ENCODE peak calls at places on chromosomes 1 and 21, in seven cellular contexts. H is IMR-90, P is H9, G is mesenchymal stem cell, A is neuronal stem cell, M is H1, I is trophoblast cell. Z is an unnamed sample.

GRCh38 chr1:171902527-171902926 is 61.2 kb downstream of the DNM3 start:
- DNase-seq in I (peak), H (no peak), M (no peak), G (no peak), A (no peak), P (no peak), Z (no peak)

GRCh38 chr1:22658385-22659163 is 5.5 kb downstream of the C1QB start:
- DNase-seq in I (no peak), P (no peak), M (no peak), A (no peak), G (no peak), H (no peak), Z (no peak)

GRCh38 chr21:34351786-34352241 is 12.0 kb upstream of the KCNE2 start:
- DNase-seq in G (peak), M (no peak), A (peak), H (peak), P (no peak), I (peak), Z (peak)

GRCh38 chr1:206508956-206509355 is 1.6 kb downstream of the RASSF5 start:
- DNase-seq in A (no peak), H (peak), P (no peak), I (no peak), M (no peak), G (peak), Z (no peak)

GRCh38 chr1:242813490-242814091 is 289.1 kb upstream of the PLD5 start:
- DNase-seq in G (no peak), P (no peak), I (no peak), A (no peak), H (no peak), M (no peak), Z (no peak)

GRCh38 chr1:56105397-56105796 is 474.0 kb downstream of the PLPP3 start:
- DNase-seq in G (no peak), A (no peak), H (no peak), M (no peak), I (no peak), P (no peak), Z (no peak)

GRCh38 chr1:226482975-226483660 is 65.4 kb upstream of the STUM start:
- DNase-seq in A (no peak), P (no peak), H (no peak), M (no peak), I (no peak), G (peak), Z (peak)

GRCh38 chr1:225468270-225469020 is 40.6 kb upstream of the LBR start:
- DNase-seq in G (no peak), I (no peak), H (no peak), A (no peak), M (no peak), P (peak), Z (no peak)

GRCh38 chr1:234901491-234902049 is 227.1 kb downstream of the TOMM20 start:
- DNase-seq in I (no peak), G (no peak), H (peak), A (no peak), M (no peak), P (no peak), Z (no peak)

GRCh38 chr21:41307219-41307618 is 9.4 kb upstream of the FAM3B start:
- DNase-seq in I (no peak), P (no peak), H (no peak), M (no peak), G (no peak), A (no peak), Z (no peak)

GRCh38 chr1:97145321-97145956 is 423.9 kb downstream of the PTBP2 start:
- DNase-seq in G (no peak), P (no peak), H (peak), M (no peak), I (no peak), A (peak), Z (no peak)

GRCh38 chr21:39648879-39649278 is 36.1 kb downstream of the B3GALT5 start:
- DNase-seq in A (no peak), M (no peak), G (no peak), H (no peak), P (no peak), I (no peak), Z (no peak)

GRCh38 chr1:69919129-69919921 is 286.1 kb downstream of the LRRC40 start:
- DNase-seq in A (no peak), P (peak), G (no peak), M (no peak), H (no peak), I (no peak), Z (no peak)
- H3K23ac ChIP-seq in A (no peak), P (no peak), G (no peak), M (no peak), H (no peak), I (no peak), Z (no peak)

GRCh38 chr1:82160036-82160435 is 359.3 kb downstream of the ADGRL2 start:
- DNase-seq in H (peak), M (no peak), A (no peak), P (no peak), I (no peak), G (peak), Z (no peak)

GRCh38 chr1:82162526-82163420 is 362.0 kb downstream of the ADGRL2 start:
- DNase-seq in G (peak), I (no peak), A (no peak), P (no peak), H (no peak), M (no peak), Z (no peak)

GRCh38 chr1:82165304-82165703 is 364.6 kb downstream of the ADGRL2 start:
- DNase-seq in I (no peak), H (no peak), P (no peak), A (no peak), M (no peak), G (no peak), Z (no peak)

GRCh38 chr1:82160903-82161302 is 360.2 kb downstream of the ADGRL2 start:
- DNase-seq in M (no peak), G (peak), I (no peak), P (no peak), H (no peak), A (no peak), Z (no peak)

GRCh38 chr1:82161651-82162238 is 361.0 kb downstream of the ADGRL2 start:
- DNase-seq in I (no peak), H (no peak), G (peak), M (no peak), A (no peak), P (no peak), Z (no peak)
- H3K4me2 ChIP-seq in I (no peak), H (no peak), G (peak), M (no peak), A (no peak), P (no peak), Z (no peak)

DNA sequence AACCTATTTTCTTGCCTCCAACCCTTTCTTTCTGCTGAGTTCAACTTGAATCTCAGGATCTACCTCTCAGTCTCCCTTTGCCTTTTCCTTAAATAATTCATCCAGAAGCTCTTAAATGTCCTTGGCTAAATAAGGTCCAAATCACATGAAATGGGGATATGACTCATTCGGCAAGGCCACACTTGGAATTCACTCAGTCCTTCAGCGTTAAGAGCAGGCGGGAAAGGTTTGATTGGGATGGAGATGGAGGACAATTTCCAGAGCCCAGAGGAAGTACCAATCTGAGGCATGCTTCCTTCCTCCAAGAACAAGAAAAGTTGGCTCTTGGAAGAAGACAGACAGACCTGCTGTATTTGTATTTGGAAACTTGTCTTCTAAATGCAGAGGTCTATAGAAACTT is 128.5 kb downstream of the PROX1 start:
- DNase-seq in H (no peak), M (no peak), A (no peak), P (no peak), G (no peak), I (no peak), Z (no peak)
- H3K23ac ChIP-seq in H (no peak), M (no peak), A (no peak), P (no peak), G (no peak), I (no peak), Z (no peak)

GRCh38 chr1:202397256-202397655 is 48.8 kb downstream of the PPP1R12B start:
- DNase-seq in M (no peak), P (no peak), A (no peak), I (no peak), H (no peak), G (no peak), Z (no peak)
- H3K4me2 ChIP-seq in M (no peak), P (no peak), A (no peak), I (no peak), H (no peak), G (no peak), Z (no peak)

GRCh38 chr1:45976623-45977022 is 155.8 kb downstream of the PIK3R3 start:
- DNase-seq in I (peak), G (no peak), A (no peak), M (no peak), H (no peak), P (no peak), Z (no peak)
- H3K23ac ChIP-seq in I (no peak), G (no peak), A (no peak), M (no peak), H (no peak), P (no peak), Z (no peak)

GRCh38 chr1:69511426-69512192 is 56.1 kb upstream of the LRRC7 start:
- DNase-seq in G (no peak), I (no peak), H (no peak), M (no peak), P (no peak), A (no peak), Z (no peak)
- H3K4me2 ChIP-seq in G (no peak), I (no peak), H (no peak), M (no peak), P (no peak), A (no peak), Z (no peak)

Z was measured in mesendoderm.